ENCODE peak calls at places on chromosomes 11 and 22, in eight cellular contexts. O is body of pancreas, A is tibial artery, W is IMR-90, G is left ventricle myocardium inferior, K is esophagus muscularis mucosa, M is osteoblast, J is heart left ventricle. E is an unnamed sample.

GRCh38 chr11:27995082-27995481 is 112.9 kb downstream of the KIF18A start:
- DNase-seq in W (peak; percentile 68), O (no peak), K (no peak), J (no peak), M (peak; percentile 21), G (no peak), A (no peak), E (no peak)

GRCh38 chr11:69367211-69367964 is 73.4 kb downstream of the MYEOV start:
- DNase-seq in M (no peak), K (peak; percentile 89), W (peak; percentile 28), A (peak; percentile 25), O (no peak), J (no peak), G (no peak), E (no peak)

GRCh38 chr22:19393704-19394103 is 37.8 kb downstream of the HIRA start:
- DNase-seq in K (no peak), W (no peak), M (no peak), J (no peak), O (no peak), A (no peak), G (no peak), E (no peak)

GRCh38 chr11:67117176-67117575 is 1.9 kb upstream of the KDM2A start:
- DNase-seq in K (no peak), W (no peak), A (no peak), G (no peak), J (no peak), O (no peak), M (no peak), E (no peak)

GRCh38 chr11:72646472-72646871 is 27.8 kb downstream of the PDE2A start:
- DNase-seq in M (peak; percentile 92), W (no peak), O (no peak), J (no peak), A (no peak), G (no peak), K (no peak), E (no peak)

GRCh38 chr11:117546431-117547160 is 218.9 kb downstream of the CEP164 start:
- DNase-seq in M (peak; percentile 60), W (no peak), G (no peak), O (no peak), K (no peak), J (no peak), A (no peak), E (peak; percentile 22)

GRCh38 chr11:10669258-10670033 is 24.1 kb downstream of the IRAG1 start:
- DNase-seq in J (no peak), W (peak; percentile 76), A (no peak), M (no peak), O (no peak), K (no peak), G (no peak), E (no peak)

GRCh38 chr11:107691003-107691402 is 20.9 kb downstream of the SLN start:
- DNase-seq in A (no peak), G (no peak), O (no peak), M (no peak), J (no peak), K (no peak), W (peak; percentile 36), E (no peak)

GRCh38 chr11:60917267-60917666 is 3.3 kb downstream of the TMEM109 start:
- DNase-seq in G (no peak), M (no peak), A (no peak), O (no peak), J (no peak), K (no peak), W (no peak), E (no peak)

GRCh38 chr11:77814848-77815247 is 5.7 kb downstream of the RSF1 start:
- DNase-seq in K (no peak), O (no peak), M (no peak), A (no peak), G (no peak), W (no peak), J (no peak), E (no peak)

GRCh38 chr22:19540394-19540793 is 16.2 kb upstream of the CLDN5 start:
- DNase-seq in A (no peak), K (no peak), J (no peak), O (no peak), G (no peak), W (no peak), M (no peak), E (no peak)

GRCh38 chr11:108587109-108587508 is 6.5 kb downstream of the EXPH5 start:
- DNase-seq in K (no peak), G (no peak), M (no peak), W (no peak), J (no peak), O (no peak), A (no peak), E (no peak)

GRCh38 chr11:119205080-119205479 is 1.1 kb upstream of the CBL start:
- DNase-seq in A (peak; percentile 64), M (peak; percentile 26), G (peak; percentile 32), W (no peak), J (no peak), K (no peak), O (no peak), E (no peak)

GRCh38 chr22:49657275-49657973 is 170.2 kb downstream of the BRD1 start:
- DNase-seq in M (peak; percentile 54), A (peak; percentile 76), K (no peak), W (no peak), O (no peak), G (peak; percentile 75), J (peak; percentile 82), E (no peak)

GRCh38 chr22:49659281-49659923 is 168.3 kb downstream of the BRD1 start:
- DNase-seq in G (no peak), A (peak; percentile 48), J (peak; percentile 2), K (no peak), W (no peak), M (peak; percentile 62), O (peak; percentile 9), E (peak; percentile 43)

GRCh38 chr22:49656291-49656851 is 171.3 kb downstream of the BRD1 start:
- DNase-seq in O (no peak), K (no peak), A (no peak), J (no peak), W (no peak), M (peak; percentile 73), G (no peak), E (no peak)

GRCh38 chr22:49658902-49659280 is 168.8 kb downstream of the BRD1 start:
- DNase-seq in A (peak; percentile 29), G (no peak), O (peak; percentile 1), J (no peak), W (no peak), K (no peak), M (peak; percentile 26), E (peak; percentile 12)

DNA sequence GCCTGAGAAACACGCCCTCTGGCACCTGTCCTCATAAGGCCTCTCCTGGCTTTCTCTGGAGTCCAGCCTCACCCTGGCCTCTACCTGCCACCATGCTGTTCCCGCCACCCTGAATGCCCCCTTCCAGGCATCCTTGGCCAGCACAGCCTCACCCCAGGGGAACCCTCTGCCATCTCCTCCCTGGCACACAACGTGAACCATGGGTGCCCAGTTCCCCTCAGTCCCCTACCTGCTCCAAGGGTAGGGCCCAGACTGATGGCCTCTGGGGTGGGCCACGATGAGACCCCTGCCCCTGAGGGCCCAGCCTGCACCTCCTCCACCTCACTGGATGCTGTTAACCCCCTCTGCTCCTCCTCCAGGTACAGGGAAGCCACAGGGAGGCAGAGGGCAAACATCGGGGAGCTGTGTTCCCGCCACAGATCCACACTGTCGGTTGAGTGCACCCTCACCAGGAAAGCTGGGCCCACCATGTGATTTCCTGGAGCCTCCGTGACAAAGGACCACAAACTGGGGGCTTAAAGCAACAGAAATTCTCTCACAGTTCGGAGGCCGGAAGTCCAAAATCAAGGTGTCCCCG is 169.6 kb downstream of the BRD1 start:
- DNase-seq in A (peak; percentile 66), M (peak; percentile 27), G (no peak), W (no peak), O (no peak), J (no peak), K (no peak), E (no peak)
- H3K4me3 ChIP-seq in A (no peak overlapping the region), M (no peak overlapping the region), G (peak overlapping the region; percentile 70), W (no peak overlapping the region), O (no peak overlapping the region), J (peak overlapping the region; percentile 62), K (peak overlapping the region; percentile 50), E (no peak overlapping the region)

GRCh38 chr11:113895367-113896155 is 9.0 kb upstream of the HTR3B start:
- DNase-seq in M (peak; percentile 23), O (no peak), A (no peak), J (no peak), W (no peak), G (no peak), K (no peak), E (no peak)
- TF ChIP-seq CTCF in M (no peak), O (no peak), A (no peak), J (no peak), W (no peak), G (no peak), K (no peak), E (no peak)

DNA sequence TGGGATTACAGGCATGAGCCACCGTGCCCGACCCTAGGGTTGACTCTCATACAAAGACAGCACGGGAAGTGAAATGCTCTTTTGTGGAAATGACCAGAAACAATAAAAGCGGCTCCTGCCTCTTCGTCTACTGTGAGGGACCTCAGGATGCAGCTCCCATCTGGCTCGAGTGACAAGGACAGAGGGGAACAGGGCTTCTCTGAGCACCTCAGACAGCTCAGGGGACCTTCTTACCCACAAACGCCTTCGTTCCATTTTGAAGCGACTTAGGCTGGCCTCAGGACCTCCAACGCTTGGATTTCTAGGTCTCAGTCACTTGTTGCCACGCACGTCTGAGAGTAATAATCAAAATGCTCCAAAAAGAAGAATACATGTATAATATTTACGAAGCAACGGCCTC is 2.5 kb downstream of the PRAME start:
- DNase-seq in J (no peak), O (no peak), K (no peak), W (no peak), G (no peak), M (peak; percentile 66), A (no peak), E (no peak)
- H3K4me1 ChIP-seq in J (peaks cover 3% of the 10 kb centered on the region), O (no peaks in the 10 kb centered on the region), K (no peaks in the 10 kb centered on the region), W (no peaks in the 10 kb centered on the region), G (peaks cover 9% of the 10 kb centered on the region), M (no peaks in the 10 kb centered on the region), A (no peaks in the 10 kb centered on the region), E (no peaks in the 10 kb centered on the region)

GRCh38 chr11:114442559-114442958 is 3.3 kb downstream of the REXO2 start:
- DNase-seq in M (no peak), A (no peak), W (no peak), K (no peak), G (no peak), O (no peak), J (no peak), E (no peak)

GRCh38 chr11:114440121-114440860 is 1.0 kb downstream of the REXO2 start:
- DNase-seq in O (no peak), K (no peak), A (no peak), J (no peak), W (peak; percentile 29), M (peak; percentile 72), G (no peak), E (no peak)

GRCh38 chr11:114441921-114442320 is 2.7 kb downstream of the REXO2 start:
- DNase-seq in O (no peak), G (no peak), J (no peak), A (no peak), W (no peak), K (no peak), M (no peak), E (no peak)

GRCh38 chr11:114439229-114440120 is at the start of gene REXO2:
- DNase-seq in K (peak; percentile 98), W (peak; percentile 93), O (peak; percentile 95), M (peak; percentile 92), G (peak; percentile 96), J (peak; percentile 95), A (peak; percentile 97), E (peak; percentile 97)

GRCh38 chr11:114440971-114441810 is 1.9 kb downstream of the REXO2 start:
- DNase-seq in J (no peak), O (no peak), G (no peak), W (no peak), K (no peak), A (no peak), M (peak; percentile 70), E (no peak)
- H3K4me3 ChIP-seq in J (peak overlapping the region; percentile 82), O (no peak overlapping the region), G (peak overlapping the region; percentile 90), W (peak overlapping the region; percentile 89), K (peak overlapping the region; percentile 79), A (peak overlapping the region; percentile 97), M (peak overlapping the region; percentile 98), E (no peak overlapping the region)